ENCODE peak calls at places on chromosomes 13 and 19, in nine cellular contexts. One of them, this sample, is unnamed.

GRCh38 chr13:76722782-76723181 is 163.4 kb downstream of the KCTD12 start:
- DNase-seq in HuH-7.5: no peak
- DNase-seq in breast epithelium: no peak
- DNase-seq in activated naive CD8-positive, alpha-beta T cell treated with anti-CD3 and anti-CD28 coated beads for 36 hours: no peak
- DNase-seq in NCI-H510A treated with DMSO at 0.1 percent for 48 hours: no peak
- DNase-seq in stimulated activated CD4-positive, alpha-beta T cell treated with anti-CD3 and anti-CD28 coated beads, Interleukin-2, amount 100 ng/mL, for 48 hours: no peak
- DNase-seq in OCI-M1: no peak
- DNase-seq in H7: no peak
- DNase-seq in lung: no peak
- DNase-seq in this sample: no peak

GRCh38 chr13:30711375-30711774 is 24.0 kb upstream of the ALOX5AP start:
- DNase-seq in activated naive CD8-positive, alpha-beta T cell treated with anti-CD3 and anti-CD28 coated beads for 36 hours: no peak
- DNase-seq in NCI-H510A treated with DMSO at 0.1 percent for 48 hours: no peak
- DNase-seq in stimulated activated CD4-positive, alpha-beta T cell treated with anti-CD3 and anti-CD28 coated beads, Interleukin-2, amount 100 ng/mL, for 48 hours: no peak
- DNase-seq in OCI-M1: no peak
- DNase-seq in lung: no peak
- DNase-seq in breast epithelium: no peak
- DNase-seq in H7: no peak
- DNase-seq in HuH-7.5: no peak
- DNase-seq in this sample: no peak

GRCh38 chr19:38949580-38950367 is 19.0 kb downstream of the MRPS12 start:
- DNase-seq in breast epithelium: peak; percentile 87
- DNase-seq in NCI-H510A treated with DMSO at 0.1 percent for 48 hours: no peak
- DNase-seq in lung: peak; percentile 88
- DNase-seq in OCI-M1: no peak
- DNase-seq in HuH-7.5: no peak
- DNase-seq in activated naive CD8-positive, alpha-beta T cell treated with anti-CD3 and anti-CD28 coated beads for 36 hours: peak; percentile 90
- DNase-seq in stimulated activated CD4-positive, alpha-beta T cell treated with anti-CD3 and anti-CD28 coated beads, Interleukin-2, amount 100 ng/mL, for 48 hours: peak; percentile 87
- DNase-seq in H7: peak; percentile 99
- DNase-seq in this sample: no peak

GRCh38 chr19:32372726-32373613 is 27.6 kb downstream of the ZNF507 start:
- DNase-seq in activated naive CD8-positive, alpha-beta T cell treated with anti-CD3 and anti-CD28 coated beads for 36 hours: no peak
- DNase-seq in HuH-7.5: no peak
- DNase-seq in breast epithelium: no peak
- DNase-seq in OCI-M1: no peak
- DNase-seq in stimulated activated CD4-positive, alpha-beta T cell treated with anti-CD3 and anti-CD28 coated beads, Interleukin-2, amount 100 ng/mL, for 48 hours: no peak
- DNase-seq in lung: no peak
- DNase-seq in NCI-H510A treated with DMSO at 0.1 percent for 48 hours: no peak
- DNase-seq in H7: no peak
- DNase-seq in this sample: no peak

GRCh38 chr19:30085394-30085793 is 143.4 kb downstream of the URI1 start:
- DNase-seq in HuH-7.5: no peak
- DNase-seq in OCI-M1: peak; percentile 26
- DNase-seq in lung: no peak
- DNase-seq in NCI-H510A treated with DMSO at 0.1 percent for 48 hours: no peak
- DNase-seq in breast epithelium: no peak
- DNase-seq in H7: peak; percentile 86
- DNase-seq in activated naive CD8-positive, alpha-beta T cell treated with anti-CD3 and anti-CD28 coated beads for 36 hours: peak; percentile 14
- DNase-seq in stimulated activated CD4-positive, alpha-beta T cell treated with anti-CD3 and anti-CD28 coated beads, Interleukin-2, amount 100 ng/mL, for 48 hours: no peak
- DNase-seq in this sample: no peak

GRCh38 chr19:1751367-1752008 is 1.8 kb upstream of the ONECUT3 start:
- DNase-seq in lung: no peak
- DNase-seq in H7: peak; percentile 55
- DNase-seq in activated naive CD8-positive, alpha-beta T cell treated with anti-CD3 and anti-CD28 coated beads for 36 hours: no peak
- DNase-seq in stimulated activated CD4-positive, alpha-beta T cell treated with anti-CD3 and anti-CD28 coated beads, Interleukin-2, amount 100 ng/mL, for 48 hours: no peak
- DNase-seq in HuH-7.5: no peak
- DNase-seq in NCI-H510A treated with DMSO at 0.1 percent for 48 hours: no peak
- DNase-seq in breast epithelium: no peak
- DNase-seq in OCI-M1: no peak
- DNase-seq in this sample: no peak

GRCh38 chr13:78060966-78061365 is 142.3 kb upstream of the EDNRB start:
- DNase-seq in H7: no peak
- DNase-seq in breast epithelium: no peak
- DNase-seq in activated naive CD8-positive, alpha-beta T cell treated with anti-CD3 and anti-CD28 coated beads for 36 hours: no peak
- DNase-seq in OCI-M1: no peak
- DNase-seq in lung: no peak
- DNase-seq in stimulated activated CD4-positive, alpha-beta T cell treated with anti-CD3 and anti-CD28 coated beads, Interleukin-2, amount 100 ng/mL, for 48 hours: no peak
- DNase-seq in NCI-H510A treated with DMSO at 0.1 percent for 48 hours: no peak
- DNase-seq in HuH-7.5: no peak
- DNase-seq in this sample: no peak

GRCh38 chr13:73220966-73221720 is 162.3 kb downstream of the KLF5 start:
- DNase-seq in HuH-7.5: no peak
- DNase-seq in OCI-M1: peak; percentile 79
- DNase-seq in activated naive CD8-positive, alpha-beta T cell treated with anti-CD3 and anti-CD28 coated beads for 36 hours: no peak
- DNase-seq in lung: no peak
- DNase-seq in NCI-H510A treated with DMSO at 0.1 percent for 48 hours: no peak
- DNase-seq in stimulated activated CD4-positive, alpha-beta T cell treated with anti-CD3 and anti-CD28 coated beads, Interleukin-2, amount 100 ng/mL, for 48 hours: no peak
- DNase-seq in H7: no peak
- DNase-seq in breast epithelium: no peak
- DNase-seq in this sample: no peak

This sample was measured in vagina.